ENCODE peak calls at places on chromosomes 7 and 10, in six cellular contexts. E, V, G, R, T and X are unnamed samples.

GRCh38 chr7:151143261-151144015 is 24.1 kb downstream of the GBX1 start:
- DNase-seq in E (no peak), V (no peak), G (no peak), R (no peak), T (no peak), X (peak; percentile 24)

GRCh38 chr7:110386914-110387313 is 704.0 kb upstream of the LRRN3 start:
- DNase-seq in E (no peak), V (no peak), G (no peak), R (peak; percentile 89), T (peak; percentile 80), X (no peak)

GRCh38 chr10:11612004-11613001 is 853 bp upstream of the USP6NL start:
- DNase-seq in E (no peak), V (no peak), G (no peak), R (peak; percentile 23), T (no peak), X (no peak)

GRCh38 chr10:45652511-45652910 is 20.1 kb downstream of the ZFAND4 start:
- DNase-seq in E (no peak), V (no peak), G (no peak), R (no peak), T (no peak), X (no peak)

GRCh38 chr7:36712015-36712414 is 12.3 kb downstream of the AOAH start:
- DNase-seq in E (no peak), V (no peak), G (no peak), R (no peak), T (peak; percentile 66), X (no peak)

GRCh38 chr7:68417659-68418058 is 1180.6 kb upstream of the AUTS2 start:
- DNase-seq in E (no peak), V (no peak), G (no peak), R (no peak), T (no peak), X (no peak)

GRCh38 chr10:126500866-126501265 is 112.6 kb upstream of the ADAM12 start:
- DNase-seq in E (no peak), V (no peak), G (no peak), R (no peak), T (peak; percentile 90), X (no peak)

GRCh38 chr7:151204383-151205032 is 5.8 kb downstream of the H2BK1 start:
- DNase-seq in E (no peak), V (no peak), G (no peak), R (no peak), T (no peak), X (no peak)

GRCh38 chr7:108716783-108717182 is 147.1 kb downstream of the DNAJB9 start:
- DNase-seq in E (no peak), V (no peak), G (no peak), R (no peak), T (peak; percentile 76), X (no peak)

GRCh38 chr10:109914966-109915365 is 8.3 kb downstream of the XPNPEP1 start:
- DNase-seq in E (no peak), V (no peak), G (no peak), R (peak; percentile 91), T (peak; percentile 97), X (no peak)

GRCh38 chr7:100212631-100213286 is 7.0 kb upstream of the PVRIG start:
- DNase-seq in E (no peak), V (no peak), G (no peak), R (no peak), T (no peak), X (no peak)

GRCh38 chr10:5614081-5614721 is 52.2 kb downstream of the ASB13 start:
- DNase-seq in E (no peak), V (no peak), G (no peak), R (no peak), T (peak; percentile 67), X (peak; percentile 38)

GRCh38 chr10:43043342-43043772 is 33.5 kb upstream of the RET start:
- DNase-seq in E (no peak), V (peak; percentile 6), G (no peak), R (no peak), T (no peak), X (no peak)

GRCh38 chr10:102782698-102783540 is 39.2 kb downstream of the WBP1L start:
- DNase-seq in E (no peak), V (peak; percentile 59), G (no peak), R (peak; percentile 96), T (peak; percentile 99), X (peak; percentile 73)

GRCh38 chr7:82122290-82122689 is 321.3 kb downstream of the CACNA2D1 start:
- DNase-seq in E (no peak), V (no peak), G (no peak), R (no peak), T (no peak), X (no peak)

GRCh38 chr10:131450220-131450765 is 138.8 kb upstream of the TCERG1L start:
- DNase-seq in E (peak; percentile 9), V (no peak), G (no peak), R (no peak), T (no peak), X (no peak)

GRCh38 chr7:30225863-30226361 is 58.5 kb upstream of the ZNRF2 start:
- DNase-seq in E (peak; percentile 63), V (peak; percentile 52), G (peak; percentile 7), R (peak; percentile 97), T (peak; percentile 86), X (peak; percentile 83)

GRCh38 chr7:117621075-117621474 is 141.2 kb downstream of the CFTR start:
- DNase-seq in E (no peak), V (no peak), G (no peak), R (peak; percentile 16), T (no peak), X (no peak)

GRCh38 chr10:114902151-114902550 is 35.8 kb upstream of the TRUB1 start:
- DNase-seq in E (no peak), V (no peak), G (no peak), R (no peak), T (peak; percentile 66), X (no peak)

GRCh38 chr7:142301923-142302550 is 44.2 kb upstream of the PRSS58 start:
- DNase-seq in E (no peak), V (no peak), G (no peak), R (no peak), T (peak; percentile 6), X (no peak)

GRCh38 chr7:128307066-128307465 is 36.6 kb downstream of the RBM28 start:
- DNase-seq in E (no peak), V (no peak), G (no peak), R (no peak), T (no peak), X (no peak)
- H3K36me3 ChIP-seq in E (peaks cover 70% of the 10 kb centered on the region), V (no peaks in the 10 kb centered on the region), G (peaks cover 98% of the 10 kb centered on the region), R (peaks cover 26% of the 10 kb centered on the region), T (peaks cover 6% of the 10 kb centered on the region), X (peaks cover 94% of the 10 kb centered on the region)

GRCh38 chr10:51951601-51952000 is 252.2 kb upstream of the CSTF2T start:
- DNase-seq in E (no peak), V (no peak), G (no peak), R (no peak), T (no peak), X (no peak)
- H3K4me1 ChIP-seq in E (no peaks in the 10 kb centered on the region), V (no peaks in the 10 kb centered on the region), G (peaks cover 5% of the 10 kb centered on the region), R (no peaks in the 10 kb centered on the region), T (no peaks in the 10 kb centered on the region), X (no peaks in the 10 kb centered on the region)

GRCh38 chr7:424961-425793 is 94.5 kb downstream of the PDGFA start:
- DNase-seq in E (no peak), V (no peak), G (no peak), R (no peak), T (peak; percentile 41), X (no peak)

GRCh38 chr7:422886-423225 is 96.8 kb downstream of the PDGFA start:
- DNase-seq in E (no peak), V (no peak), G (no peak), R (no peak), T (no peak), X (no peak)

GRCh38 chr7:422191-422885 is 97.3 kb downstream of the PDGFA start:
- DNase-seq in E (no peak), V (no peak), G (no peak), R (no peak), T (no peak), X (no peak)

GRCh38 chr7:424301-424935 is 95.2 kb downstream of the PDGFA start:
- DNase-seq in E (no peak), V (no peak), G (no peak), R (no peak), T (no peak), X (no peak)

DNA sequence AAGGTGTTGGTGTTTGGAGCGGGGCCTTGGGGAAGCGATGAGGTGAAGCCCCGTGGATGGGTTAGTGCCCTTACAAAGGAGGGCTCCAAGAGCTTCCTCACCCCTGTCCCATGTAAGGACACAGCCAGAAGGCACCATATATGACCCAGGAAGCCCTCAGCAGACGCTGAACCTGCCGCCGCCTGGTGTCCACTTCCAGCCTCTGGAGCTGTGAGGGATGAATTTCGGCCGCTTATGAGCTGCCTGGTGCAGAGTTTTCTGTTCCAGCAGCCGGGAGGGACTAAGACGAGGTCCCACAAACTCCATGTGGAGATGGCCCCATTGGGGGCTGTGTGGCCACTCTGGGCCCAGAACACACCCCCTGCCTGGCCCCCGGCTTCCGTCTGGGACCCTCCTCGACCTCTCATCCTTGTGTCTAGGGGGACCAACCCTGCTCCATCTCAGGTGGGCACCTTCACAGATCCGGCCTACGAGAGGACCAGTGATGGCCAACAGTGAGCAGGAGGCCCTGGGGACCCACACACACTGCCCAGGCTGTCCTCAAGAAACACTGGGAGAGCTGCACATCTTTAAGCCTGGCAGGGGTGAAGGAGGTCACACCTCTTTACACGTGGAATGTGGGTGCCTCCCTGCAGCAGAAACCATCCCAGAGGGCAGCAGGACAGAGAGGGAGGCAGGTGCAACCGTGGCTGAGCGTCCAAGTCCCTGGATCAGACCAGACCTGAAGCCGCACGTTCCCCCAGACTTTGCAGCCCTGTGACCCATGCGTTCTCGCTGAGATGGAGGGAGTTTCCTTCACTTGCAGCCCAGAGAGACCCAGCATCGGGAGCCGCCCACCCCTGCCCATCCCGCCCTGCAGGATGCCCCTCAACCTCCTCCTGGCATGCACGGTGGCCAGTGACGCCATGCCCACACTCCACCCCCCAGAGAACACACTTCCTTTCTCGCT is 96.1 kb downstream of the PDGFA start:
- DNase-seq in E (no peak), V (no peak), G (no peak), R (no peak), T (no peak), X (no peak)
- TF ChIP-seq CTCF in E (no peak), V (no peak), G (no peak), R (no peak), T (no peak), X (no peak)

GRCh38 chr7:139696547-139696946 is 81.3 kb downstream of the HIPK2 start:
- DNase-seq in E (peak; percentile 54), V (no peak), G (no peak), R (no peak), T (no peak), X (no peak)
- H3K36me3 ChIP-seq in E (no peaks in the 10 kb centered on the region), V (no peaks in the 10 kb centered on the region), G (peaks cover 52% of the 10 kb centered on the region), R (peaks cover 5% of the 10 kb centered on the region), T (no peaks in the 10 kb centered on the region), X (peaks cover 16% of the 10 kb centered on the region)

GRCh38 chr10:79348640-79348988 is 1.3 kb downstream of the PPIF start:
- DNase-seq in E (no peak), V (no peak), G (no peak), R (no peak), T (no peak), X (no peak)

GRCh38 chr10:79349766-79350406 is 2.6 kb downstream of the PPIF start:
- DNase-seq in E (no peak), V (no peak), G (no peak), R (peak; percentile 50), T (no peak), X (no peak)

GRCh38 chr10:79350407-79351154 is 3.3 kb downstream of the PPIF start:
- DNase-seq in E (no peak), V (no peak), G (no peak), R (no peak), T (no peak), X (no peak)

GRCh38 chr10:79347894-79348639 is 798 bp downstream of the PPIF start:
- DNase-seq in E (peak; percentile 81), V (peak; percentile 78), G (no peak), R (peak; percentile 71), T (peak; percentile 61), X (peak; percentile 77)

GRCh38 chr10:79349072-79349491 is 1.8 kb downstream of the PPIF start:
- DNase-seq in E (no peak), V (no peak), G (no peak), R (no peak), T (no peak), X (no peak)
- H3K4me1 ChIP-seq in E (peaks cover 11% of the 10 kb centered on the region), V (peaks cover 14% of the 10 kb centered on the region), G (peaks cover 61% of the 10 kb centered on the region), R (peaks cover 25% of the 10 kb centered on the region), T (peaks cover 8% of the 10 kb centered on the region), X (peaks cover 40% of the 10 kb centered on the region)